ENCODE peak calls at places on chromosomes 3 and 15, in four cellular contexts. Y is left ventricle myocardium inferior, W is colonic mucosa, C is thoracic aorta. O is an unnamed sample.

GRCh38 chr15:94023520-94023919 is 207.8 kb upstream of the MCTP2 start:
- DNase-seq in Y (no peak), W (no peak), C (no peak), O (no peak)

GRCh38 chr3:29319798-29320197 is 38.9 kb downstream of the RBMS3 start:
- DNase-seq in Y (no peak), W (no peak), C (no peak), O (no peak)

GRCh38 chr15:69525543-69525942 is 72.9 kb downstream of the RPLP1 start:
- DNase-seq in Y (no peak), W (no peak), C (no peak), O (no peak)

GRCh38 chr15:82105458-82106205 is 59.8 kb upstream of the MEX3B start:
- DNase-seq in Y (no peak), W (no peak), C (no peak), O (peak)

GRCh38 chr3:150607267-150608065 is 4.3 kb downstream of the SELENOT start:
- DNase-seq in Y (no peak), W (no peak), C (no peak), O (no peak)

GRCh38 chr3:16945330-16945729 is 60.6 kb downstream of the PLCL2 start:
- DNase-seq in Y (no peak), W (no peak), C (no peak), O (no peak)

GRCh38 chr15:69475769-69476358 is 23.2 kb downstream of the RPLP1 start:
- DNase-seq in Y (peak), W (peak), C (peak), O (peak)

GRCh38 chr3:194381460-194381875 is 11.9 kb upstream of the LRRC15 start:
- DNase-seq in Y (no peak), W (no peak), C (no peak), O (peak)

GRCh38 chr3:172061724-172062184 is 22.4 kb downstream of the FNDC3B start:
- DNase-seq in Y (no peak), W (no peak), C (no peak), O (no peak)

GRCh38 chr3:8736436-8736835 is 2.8 kb downstream of the CAV3 start:
- DNase-seq in Y (no peak), W (no peak), C (no peak), O (no peak)

GRCh38 chr15:71436854-71437253 is 321.6 kb downstream of the THSD4 start:
- DNase-seq in Y (no peak), W (no peak), C (no peak), O (no peak)

GRCh38 chr3:23877324-23877980 is 39.3 kb downstream of the NKIRAS1 start:
- DNase-seq in Y (no peak), W (no peak), C (no peak), O (no peak)

GRCh38 chr3:174958671-174959328 is 99.7 kb downstream of the NAALADL2 start:
- DNase-seq in Y (no peak), W (no peak), C (no peak), O (no peak)

GRCh38 chr3:192212335-192212734 is 515.0 kb downstream of the FGF12 start:
- DNase-seq in Y (no peak), W (no peak), C (no peak), O (no peak)
- TF ChIP-seq CTCF in Y (no peak), W (no peak), C (no peak), O (no peak)

GRCh38 chr3:160040181-160040580 is 51.5 kb downstream of the IL12A start:
- DNase-seq in Y (no peak), W (no peak), C (no peak), O (no peak)
- TF ChIP-seq CTCF in Y (no peak), W (no peak), C (no peak), O (no peak)

GRCh38 chr3:183502782-183503181 is 52.7 kb downstream of the KLHL6 start:
- DNase-seq in Y (no peak), W (no peak), C (no peak), O (no peak)
- TF ChIP-seq CTCF in Y (peak), W (no peak), C (no peak), O (no peak)

GRCh38 chr15:92231461-92231860 is 162.2 kb upstream of the ST8SIA2 start:
- DNase-seq in Y (no peak), W (no peak), C (no peak), O (no peak)

GRCh38 chr15:92228830-92229229 is 164.9 kb upstream of the ST8SIA2 start:
- DNase-seq in Y (no peak), W (no peak), C (no peak), O (no peak)

GRCh38 chr15:92224843-92225242 is 168.8 kb upstream of the ST8SIA2 start:
- DNase-seq in Y (no peak), W (no peak), C (no peak), O (no peak)

DNA sequence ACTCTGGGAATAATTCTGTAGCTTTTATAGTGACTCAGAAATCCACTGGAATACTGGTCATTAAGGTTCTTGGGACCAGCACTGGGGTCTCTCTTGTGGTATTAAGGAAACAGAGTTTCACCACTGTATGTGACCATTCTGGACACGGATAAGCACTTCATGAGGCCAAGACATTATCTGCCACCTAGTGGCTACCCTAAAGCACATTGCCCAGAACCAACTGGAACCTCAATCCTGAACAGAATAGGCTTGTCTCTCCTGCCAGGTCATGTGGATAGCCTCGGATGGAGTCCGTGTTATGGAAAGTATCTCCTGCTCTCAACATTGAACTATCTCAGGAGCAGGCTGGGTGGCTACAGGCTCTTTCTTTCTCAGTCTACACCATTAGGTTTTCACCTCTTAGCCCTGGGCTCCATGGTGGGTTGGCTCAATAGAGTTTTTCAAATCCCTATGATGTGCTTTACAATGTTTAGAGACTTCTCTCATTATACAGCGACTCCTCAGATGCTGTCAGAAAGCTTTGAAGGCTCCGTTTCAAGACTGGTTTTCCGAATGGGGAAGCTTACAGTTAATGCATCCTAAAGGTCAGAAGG is 167.6 kb upstream of the ST8SIA2 start:
- DNase-seq in Y (no peak), W (no peak), C (no peak), O (peak)
- TF ChIP-seq CTCF in Y (peak), W (peak), C (no peak), O (peak)

GRCh38 chr3:107272885-107273284 is 104.4 kb upstream of the CCDC54 start:
- DNase-seq in Y (no peak), W (no peak), C (no peak), O (peak)
- TF ChIP-seq CTCF in Y (no peak), W (no peak), C (no peak), O (no peak)

O was measured in Calu3.